ENCODE peak calls at places on chromosomes 6 and 20, in nine cellular contexts. A is NCI-H748 treated with DMSO at 0.1 percent for 48 hours; V is activated T-cell treated with anti-CD3 and anti-CD28 coated beads, Interleukin-2, amount 50 U/mL, for 24 hours; M is adrenal gland; W is activated naive CD4-positive, alpha-beta T cell; Z is T-helper 22 cell; K is GM12891; L is progenitor cell of endocrine pancreas; X is hepatic stellate cell. J is an unnamed sample.
A peak's percentile ranks its signal among the peaks of the same experiment; 100 is the strongest.

GRCh38 chr6:155765275-155766194 is 309.9 kb upstream of the NOX3 start:
- DNase-seq in L (no peak), V (no peak), K (no peak), A (no peak), X (peak; percentile 8), Z (no peak), W (no peak), M (no peak), J (no peak)

GRCh38 chr20:20367681-20368413 is at the start of gene INSM1:
- DNase-seq in V (peak; percentile 53), X (no peak), A (peak; percentile 100), K (peak; percentile 42), M (no peak), L (peak; percentile 25), Z (no peak), W (no peak), J (peak; percentile 87)

GRCh38 chr6:42690151-42690702 is 32.2 kb downstream of the PRPH2 start:
- DNase-seq in X (no peak), A (no peak), L (no peak), K (no peak), V (no peak), M (no peak), Z (no peak), W (no peak), J (no peak)

GRCh38 chr20:56683077-56683865 is 54.2 kb downstream of the TFAP2C start:
- DNase-seq in M (no peak), K (no peak), X (no peak), W (no peak), V (no peak), L (no peak), Z (no peak), A (no peak), J (no peak)

GRCh38 chr6:5337573-5337972 is 76.3 kb downstream of the FARS2 start:
- DNase-seq in X (no peak), V (no peak), W (no peak), A (no peak), M (no peak), L (no peak), K (no peak), Z (no peak), J (no peak)

GRCh38 chr20:57158474-57158873 is 108.0 kb downstream of the BMP7 start:
- DNase-seq in W (no peak), M (no peak), X (no peak), Z (no peak), V (no peak), L (no peak), A (no peak), K (no peak), J (no peak)

GRCh38 chr20:60137657-60138245 is 179.5 kb downstream of the CDH26 start:
- DNase-seq in X (no peak), Z (no peak), W (no peak), A (no peak), L (no peak), K (peak; percentile 19), M (no peak), V (peak; percentile 58), J (peak; percentile 24)

GRCh38 chr6:159577564-159577963 is 115.5 kb downstream of the SOD2 start:
- DNase-seq in A (no peak), X (no peak), M (no peak), Z (no peak), W (no peak), V (no peak), K (no peak), L (no peak), J (no peak)

GRCh38 chr6:132483779-132484679 is 28.9 kb downstream of the STX7 start:
- DNase-seq in Z (peak; percentile 3), X (peak; percentile 26), K (no peak), L (peak; percentile 16), W (no peak), V (no peak), A (peak; percentile 65), M (peak; percentile 46), J (peak; percentile 67)

GRCh38 chr20:31862506-31862905 is 7.8 kb downstream of the DUSP15 start:
- DNase-seq in K (no peak), Z (no peak), M (peak; percentile 48), V (peak; percentile 28), L (no peak), X (no peak), W (no peak), A (no peak), J (no peak)

GRCh38 chr6:39310542-39310941 is 3.7 kb downstream of the KCNK17 start:
- DNase-seq in W (no peak), K (no peak), M (no peak), V (no peak), L (no peak), A (no peak), Z (no peak), X (no peak), J (no peak)

GRCh38 chr6:20835315-20836010 is 301.2 kb downstream of the CDKAL1 start:
- DNase-seq in L (no peak), Z (no peak), V (no peak), A (no peak), W (no peak), X (no peak), K (no peak), M (no peak), J (no peak)

GRCh38 chr6:108163644-108164536 is 1.9 kb upstream of the NR2E1 start:
- DNase-seq in K (no peak), V (no peak), X (no peak), L (no peak), M (no peak), Z (no peak), W (no peak), A (no peak), J (no peak)

GRCh38 chr6:112409311-112409710 is 62.2 kb downstream of the RFPL4B start:
- DNase-seq in K (no peak), W (no peak), V (no peak), X (no peak), M (no peak), L (no peak), A (no peak), Z (no peak), J (no peak)

GRCh38 chr6:167492096-167492449 is 167.2 kb downstream of the TTLL2 start:
- DNase-seq in A (no peak), K (no peak), M (no peak), W (no peak), Z (no peak), V (no peak), L (no peak), X (no peak), J (no peak)

GRCh38 chr6:108484016-108484415 is 76.7 kb upstream of the FOXO3 start:
- DNase-seq in V (no peak), L (no peak), W (no peak), A (no peak), M (peak; percentile 56), X (no peak), K (no peak), Z (no peak), J (no peak)

GRCh38 chr20:59709636-59710035 is 105.3 kb downstream of the PHACTR3 start:
- DNase-seq in Z (no peak), W (no peak), K (no peak), L (no peak), V (no peak), X (no peak), M (no peak), A (no peak), J (no peak)

GRCh38 chr20:57399587-57400261 is 8.5 kb downstream of the RBM38 start:
- DNase-seq in Z (peak; percentile 51), X (peak; percentile 63), K (no peak), A (no peak), L (no peak), V (peak; percentile 68), W (no peak), M (peak; percentile 15), J (no peak)

GRCh38 chr6:29702519-29703103 is 20.6 kb upstream of the HLA-F start:
- DNase-seq in V (peak; percentile 88), X (peak; percentile 44), M (no peak), K (peak; percentile 43), A (peak; percentile 30), W (peak; percentile 73), L (peak; percentile 65), Z (peak; percentile 42), J (no peak)

GRCh38 chr20:22382742-22383141 is 201.6 kb downstream of the FOXA2 start:
- DNase-seq in L (no peak), V (no peak), W (no peak), X (no peak), M (no peak), A (no peak), K (no peak), Z (no peak), J (no peak)

GRCh38 chr6:170260686-170261085 is 30.2 kb downstream of the DLL1 start:
- DNase-seq in A (no peak), W (no peak), Z (no peak), X (no peak), K (no peak), M (no peak), L (no peak), V (no peak), J (no peak)

GRCh38 chr20:1853472-1853871 is 41.7 kb upstream of the SIRPA start:
- DNase-seq in K (no peak), X (no peak), M (no peak), W (no peak), A (no peak), V (no peak), L (no peak), Z (no peak), J (no peak)

J was measured in SK-N-DZ.